ENCODE peak calls at places on chromosomes 3 and 15, in seven cellular contexts. X, E, O, I, U, J and L are unnamed samples. For H3K4me1, the result is how much of the 10 kb centered on the place peaks cover.

GRCh38 chr15:33454346-33454745 is 143.6 kb downstream of the RYR3 start:
- DNase-seq in X (no peak), E (no peak), O (no peak), I (no peak), U (no peak), J (no peak), L (no peak)

GRCh38 chr3:187015903-187016638 is 85.7 kb downstream of the ST6GAL1 start:
- DNase-seq in X (no peak), E (no peak), O (no peak), I (no peak), U (no peak), J (no peak), L (no peak)

GRCh38 chr15:59609730-59610712 is 1.6 kb upstream of the GCNT3 start:
- DNase-seq in X (no peak), E (no peak), O (no peak), I (no peak), U (peak), J (no peak), L (peak)

GRCh38 chr3:37466660-37467359 is 292.4 kb upstream of the LRRFIP2 start:
- DNase-seq in X (peak), E (no peak), O (no peak), I (no peak), U (no peak), J (no peak), L (no peak)

GRCh38 chr3:17088602-17089313 is 204.0 kb downstream of the PLCL2 start:
- DNase-seq in X (no peak), E (no peak), O (no peak), I (no peak), U (no peak), J (no peak), L (no peak)

GRCh38 chr3:156658732-156659090 is 15.7 kb upstream of the TIPARP start:
- DNase-seq in X (no peak), E (no peak), O (no peak), I (no peak), U (no peak), J (no peak), L (no peak)

GRCh38 chr3:43676440-43676839 is 14.3 kb upstream of the ABHD5 start:
- DNase-seq in X (no peak), E (no peak), O (no peak), I (no peak), U (no peak), J (no peak), L (no peak)

GRCh38 chr3:191499307-191500125 is 38.6 kb downstream of the PYDC2 start:
- DNase-seq in X (peak), E (peak), O (peak), I (no peak), U (no peak), J (peak), L (peak)

GRCh38 chr3:76096036-76096435 is 310.7 kb upstream of the ZNF717 start:
- DNase-seq in X (no peak), E (no peak), O (no peak), I (no peak), U (no peak), J (no peak), L (no peak)

GRCh38 chr15:40084657-40085056 is 24.0 kb downstream of the BMF start:
- DNase-seq in X (no peak), E (no peak), O (no peak), I (no peak), U (no peak), J (no peak), L (no peak)

GRCh38 chr15:40344631-40345120 is 3.9 kb upstream of the CCDC9B start:
- DNase-seq in X (peak), E (peak), O (peak), I (no peak), U (peak), J (peak), L (peak)

GRCh38 chr15:52234596-52235541 is 43.7 kb upstream of the GNB5 start:
- DNase-seq in X (no peak), E (no peak), O (no peak), I (no peak), U (no peak), J (no peak), L (no peak)

GRCh38 chr3:38627956-38628355 is 21.5 kb downstream of the SCN5A start:
- DNase-seq in X (peak), E (no peak), O (no peak), I (no peak), U (peak), J (no peak), L (peak)

GRCh38 chr3:150220791-150221190 is 187.3 kb upstream of the TSC22D2 start:
- DNase-seq in X (no peak), E (no peak), O (no peak), I (no peak), U (peak), J (peak), L (no peak)

GRCh38 chr3:2837893-2838292 is 272.3 kb downstream of the IL5RA start:
- DNase-seq in X (no peak), E (no peak), O (no peak), I (no peak), U (no peak), J (no peak), L (no peak)

GRCh38 chr3:136778865-136779264 is 26.7 kb upstream of the STAG1 start:
- DNase-seq in X (peak), E (no peak), O (no peak), I (no peak), U (no peak), J (no peak), L (no peak)

GRCh38 chr3:43243590-43244587 is 42.5 kb upstream of the SNRK start:
- DNase-seq in X (no peak), E (no peak), O (no peak), I (no peak), U (no peak), J (no peak), L (no peak)

GRCh38 chr3:58988041-58988440 is 61.8 kb downstream of the CFAP20DC start:
- DNase-seq in X (no peak), E (no peak), O (no peak), I (no peak), U (no peak), J (no peak), L (no peak)

GRCh38 chr3:152707314-152707713 is 127.6 kb upstream of the P2RY1 start:
- DNase-seq in X (no peak), E (no peak), O (no peak), I (no peak), U (peak), J (no peak), L (no peak)

DNA sequence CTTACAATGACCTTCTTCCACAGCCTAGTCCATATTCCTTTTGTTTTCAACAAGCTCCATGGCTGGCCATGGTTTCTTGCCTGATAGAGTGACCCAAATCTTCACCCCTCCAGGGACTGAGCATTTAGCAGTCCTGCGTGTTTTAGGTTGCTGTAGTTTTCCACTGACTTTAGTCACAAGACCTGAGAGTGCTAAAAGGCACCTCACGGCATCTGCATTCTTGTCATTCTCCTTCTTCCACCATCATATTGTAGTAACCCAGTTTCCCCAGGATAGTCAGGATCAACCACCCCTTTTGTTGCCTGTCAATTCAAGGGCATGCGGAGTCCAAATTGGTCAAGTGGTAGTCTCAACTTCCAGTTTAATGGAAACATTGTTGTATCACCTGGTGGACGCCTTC is 20.8 kb downstream of the HTR3C start:
- DNase-seq in X (no peak), E (no peak), O (no peak), I (no peak), U (peak), J (no peak), L (no peak)
- H3K4me1 ChIP-seq in X (under half), E (under half), O (under half), I (under half), U (under half), J (under half), L (under half)

DNA sequence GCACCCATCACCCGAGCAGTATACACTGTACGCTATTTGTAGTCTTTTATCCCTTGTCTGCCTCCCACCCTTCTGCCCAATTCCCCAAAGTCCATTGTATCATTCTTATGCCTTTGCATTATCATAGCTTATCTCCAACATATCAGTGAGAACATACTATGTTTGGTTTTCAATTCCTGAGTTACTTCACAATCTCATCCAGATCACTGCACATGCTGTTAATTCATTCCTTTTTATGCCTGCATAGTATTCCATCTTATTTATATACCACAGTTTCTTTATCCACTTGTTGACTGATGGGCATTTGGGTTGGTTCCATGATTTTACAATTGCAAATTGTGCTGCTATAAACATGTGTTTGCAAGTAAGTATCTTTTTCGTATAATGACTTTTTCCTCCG is 564.7 kb upstream of the NECTIN3 start:
- DNase-seq in X (no peak), E (no peak), O (no peak), I (no peak), U (no peak), J (no peak), L (no peak)
- H3K4me3 ChIP-seq in X (no peak), E (no peak), O (no peak), I (no peak), U (no peak), J (no peak), L (no peak)

GRCh38 chr15:93066834-93067648 is 22.0 kb downstream of the RGMA start:
- DNase-seq in X (no peak), E (no peak), O (no peak), I (peak), U (no peak), J (no peak), L (no peak)
- H3K4me1 ChIP-seq in X (under half), E (half or more), O (under half), I (half or more), U (under half), J (under half), L (under half)

DNA sequence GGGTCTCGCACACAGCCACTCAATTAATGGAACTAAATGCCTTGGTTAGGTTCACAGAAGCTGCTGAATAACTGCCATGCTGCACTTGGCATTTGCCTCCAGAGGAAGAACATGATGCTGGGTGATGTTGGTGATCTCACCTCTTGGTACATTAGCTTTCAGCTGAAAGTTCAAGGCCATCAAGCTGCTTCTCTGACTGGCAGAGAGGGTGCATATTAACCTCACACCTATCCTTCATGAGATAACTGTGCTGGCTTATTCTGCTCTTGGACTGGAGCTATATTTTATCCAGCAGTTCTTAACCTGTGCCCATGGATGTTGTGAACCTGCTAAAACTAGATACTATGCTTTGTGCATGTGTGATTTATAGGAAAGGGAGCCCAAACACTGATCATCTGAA is 69.7 kb downstream of the TNIK start:
- DNase-seq in X (no peak), E (no peak), O (no peak), I (no peak), U (no peak), J (no peak), L (no peak)
- H3K4me3 ChIP-seq in X (no peak), E (no peak), O (no peak), I (no peak), U (no peak), J (no peak), L (no peak)